ENCODE peak calls at places on chromosomes 16 and 17, in eight cellular contexts. Q, I, V, O, Y, X, N and W are unnamed samples.

GRCh38 chr17:28407974-28408306 is 1.9 kb upstream of the SLC46A1 start:
- DNase-seq in Q (no peak), O (no peak), I (no peak), V (no peak), N (no peak), X (no peak), Y (no peak), W (no peak)

GRCh38 chr17:8581002-8581658 is 49.4 kb downstream of the MYH10 start:
- DNase-seq in X (no peak), I (no peak), Y (no peak), Q (no peak), N (peak), O (peak), V (no peak), W (no peak)

GRCh38 chr16:71354156-71354555 is 4.4 kb upstream of the CALB2 start:
- DNase-seq in Q (no peak), I (no peak), V (no peak), N (no peak), O (no peak), Y (no peak), X (no peak), W (no peak)

GRCh38 chr17:4934173-4934979 is 2.3 kb downstream of the GP1BA start:
- DNase-seq in Q (no peak), I (no peak), O (peak), N (peak), Y (no peak), X (no peak), V (no peak), W (no peak)

GRCh38 chr16:84650062-84650991 is 2.0 kb downstream of the KLHL36 start:
- DNase-seq in N (no peak), Y (no peak), O (peak), I (no peak), Q (no peak), X (no peak), V (no peak), W (no peak)

GRCh38 chr16:84084570-84085270 is 32.0 kb downstream of the MBTPS1 start:
- DNase-seq in I (peak), Y (peak), Q (no peak), X (peak), O (peak), N (peak), V (peak), W (no peak)

GRCh38 chr17:79935845-79936470 is 96.7 kb upstream of the CBX4 start:
- DNase-seq in X (no peak), N (no peak), I (no peak), Q (no peak), O (no peak), V (no peak), Y (no peak), W (no peak)

GRCh38 chr17:37847102-37847501 is 77.1 kb upstream of the TBC1D3K start:
- DNase-seq in N (no peak), X (no peak), Y (no peak), O (no peak), Q (no peak), I (no peak), V (no peak), W (no peak)

GRCh38 chr16:73365010-73365409 is 317.1 kb upstream of the ZFHX3 start:
- DNase-seq in O (peak), Y (no peak), Q (no peak), V (no peak), X (no peak), I (peak), N (no peak), W (no peak)

GRCh38 chr16:28930652-28931051 is 1.1 kb upstream of the CD19 start:
- DNase-seq in X (no peak), O (no peak), V (no peak), Q (no peak), N (peak), Y (no peak), I (no peak), W (no peak)

GRCh38 chr16:30340621-30341020 is 14.5 kb downstream of the CD2BP2 start:
- DNase-seq in N (no peak), Q (no peak), X (no peak), I (peak), V (no peak), O (no peak), Y (no peak), W (no peak)

GRCh38 chr17:50035421-50035879 is 20.5 kb upstream of the ITGA3 start:
- DNase-seq in N (no peak), V (no peak), X (no peak), O (no peak), I (peak), Q (no peak), Y (no peak), W (no peak)

GRCh38 chr16:12187939-12188673 is 211.6 kb downstream of the SNX29 start:
- DNase-seq in V (no peak), Q (no peak), X (no peak), O (peak), Y (no peak), I (no peak), N (no peak), W (no peak)

GRCh38 chr16:52078716-52079655 is 468.0 kb downstream of the TOX3 start:
- DNase-seq in I (peak), V (peak), X (no peak), N (no peak), Y (no peak), O (peak), Q (no peak), W (no peak)

GRCh38 chr16:85491798-85492616 is 121.1 kb upstream of the GSE1 start:
- DNase-seq in I (no peak), V (no peak), Y (no peak), O (peak), N (no peak), Q (no peak), X (no peak), W (no peak)

GRCh38 chr16:11553371-11553770 is 33.3 kb downstream of the LITAF start:
- DNase-seq in V (no peak), Q (no peak), O (no peak), I (no peak), Y (no peak), N (no peak), X (no peak), W (no peak)

GRCh38 chr17:17892009-17892408 is 55.2 kb upstream of the SREBF1 start:
- DNase-seq in X (no peak), O (no peak), I (no peak), Y (no peak), V (no peak), N (no peak), Q (no peak), W (no peak)

GRCh38 chr16:11913425-11914079 is 2.2 kb downstream of the GSPT1 start:
- DNase-seq in O (peak), Q (no peak), N (peak), Y (peak), V (no peak), I (no peak), X (peak), W (no peak)

GRCh38 chr17:32513579-32513978 is 26.8 kb downstream of the CDK5R1 start:
- DNase-seq in Y (no peak), X (no peak), N (no peak), Q (no peak), O (no peak), I (no peak), V (no peak), W (no peak)

GRCh38 chr16:89048087-89048729 is 45.4 kb upstream of the ACSF3 start:
- DNase-seq in I (peak), O (no peak), Q (no peak), Y (no peak), N (no peak), X (no peak), V (no peak), W (no peak)

GRCh38 chr17:64343833-64344637 is 46.6 kb downstream of the PECAM1 start:
- DNase-seq in I (peak), X (no peak), Q (peak), V (peak), N (peak), Y (no peak), O (peak), W (no peak)

GRCh38 chr17:76271669-76272540 is 6.8 kb downstream of the UBALD2 start:
- DNase-seq in Q (no peak), N (peak), V (no peak), I (no peak), Y (peak), X (no peak), O (no peak), W (no peak)

GRCh38 chr17:21280081-21280518 is 4.4 kb upstream of the MAP2K3 start:
- DNase-seq in Y (peak), X (peak), Q (no peak), V (peak), N (peak), O (peak), I (peak), W (peak)

GRCh38 chr17:19470529-19471261 is 59.7 kb downstream of the RNF112 start:
- DNase-seq in I (peak), V (no peak), N (no peak), X (no peak), Q (no peak), Y (no peak), O (no peak), W (no peak)

GRCh38 chr16:27499659-27500055 is 50.1 kb downstream of the GTF3C1 start:
- DNase-seq in I (no peak), Q (no peak), O (no peak), N (no peak), V (no peak), X (no peak), Y (no peak), W (no peak)

GRCh38 chr16:72728516-72728915 is 319.4 kb downstream of the ZFHX3 start:
- DNase-seq in X (no peak), I (no peak), V (no peak), Q (no peak), N (no peak), Y (no peak), O (no peak), W (no peak)

GRCh38 chr16:30121741-30122620 is 1.0 kb downstream of the MAPK3 start:
- DNase-seq in X (no peak), I (no peak), V (peak), N (no peak), Q (peak), O (no peak), Y (no peak), W (no peak)

GRCh38 chr17:2235792-2236365 is 67.7 kb downstream of the SMG6 start:
- DNase-seq in V (no peak), O (no peak), I (no peak), Q (no peak), Y (no peak), X (no peak), N (no peak), W (no peak)